ENCODE peak calls at places on chromosomes 1 and 21, in four cellular contexts. E, K, V and Y are unnamed samples.

GRCh38 chr1:155062702-155063411 is 683 bp upstream of the EFNA4 start:
- DNase-seq in V (no peak), K (peak; percentile 32), E (peak; percentile 87), Y (peak; percentile 82)

GRCh38 chr1:223226271-223226670 is 83.2 kb upstream of the TLR5 start:
- DNase-seq in K (no peak), E (peak; percentile 17), V (no peak), Y (no peak)

GRCh38 chr1:156690673-156691032 is 13.4 kb upstream of the NES start:
- DNase-seq in E (no peak), V (no peak), K (no peak), Y (no peak)

GRCh38 chr1:184823080-184823479 is 68.4 kb upstream of the EDEM3 start:
- DNase-seq in V (no peak), K (no peak), E (no peak), Y (no peak)

GRCh38 chr1:177571076-177571475 is 398.8 kb downstream of the SEC16B start:
- DNase-seq in E (no peak), V (no peak), K (no peak), Y (peak; percentile 62)

GRCh38 chr1:29304025-29304684 is 67.8 kb downstream of the PTPRU start:
- DNase-seq in V (no peak), K (no peak), E (no peak), Y (no peak)

GRCh38 chr1:200738733-200739498 is at the start of gene CAMSAP2:
- DNase-seq in V (no peak), E (peak; percentile 93), K (peak; percentile 62), Y (peak; percentile 89)

GRCh38 chr1:178713270-178713669 is 11.8 kb upstream of the RALGPS2 start:
- DNase-seq in V (no peak), E (no peak), K (no peak), Y (no peak)

GRCh38 chr1:31127266-31127665 is 61.7 kb upstream of the PUM1 start:
- DNase-seq in K (no peak), E (no peak), V (no peak), Y (no peak)

GRCh38 chr1:207404849-207405525 is 49.1 kb upstream of the CR2 start:
- DNase-seq in K (no peak), E (no peak), V (no peak), Y (peak; percentile 67)

GRCh38 chr1:246769306-246769705 is 45.1 kb downstream of the SCCPDH start:
- DNase-seq in E (no peak), V (no peak), K (no peak), Y (no peak)

GRCh38 chr1:10969267-10969970 is 43.0 kb upstream of the TARDBP start:
- DNase-seq in V (no peak), K (no peak), E (peak; percentile 76), Y (peak; percentile 58)

GRCh38 chr21:37338671-37339526 is 27.7 kb upstream of the DYRK1A start:
- DNase-seq in E (no peak), K (peak; percentile 98), V (no peak), Y (peak; percentile 54)

GRCh38 chr21:37337831-37338230 is 28.7 kb upstream of the DYRK1A start:
- DNase-seq in K (no peak), V (no peak), E (no peak), Y (no peak)

GRCh38 chr21:37339527-37339889 is 27.1 kb upstream of the DYRK1A start:
- DNase-seq in K (no peak), E (no peak), V (no peak), Y (no peak)

GRCh38 chr21:37341254-37341960 is 25.2 kb upstream of the DYRK1A start:
- DNase-seq in K (no peak), E (no peak), V (no peak), Y (no peak)

GRCh38 chr21:37342046-37342632 is 24.4 kb upstream of the DYRK1A start:
- DNase-seq in V (no peak), E (no peak), K (no peak), Y (no peak)
- H3K79me2 ChIP-seq in V (no peaks in the 10 kb centered on the region), E (no peaks in the 10 kb centered on the region), K (no peaks in the 10 kb centered on the region), Y (no peaks in the 10 kb centered on the region)

DNA sequence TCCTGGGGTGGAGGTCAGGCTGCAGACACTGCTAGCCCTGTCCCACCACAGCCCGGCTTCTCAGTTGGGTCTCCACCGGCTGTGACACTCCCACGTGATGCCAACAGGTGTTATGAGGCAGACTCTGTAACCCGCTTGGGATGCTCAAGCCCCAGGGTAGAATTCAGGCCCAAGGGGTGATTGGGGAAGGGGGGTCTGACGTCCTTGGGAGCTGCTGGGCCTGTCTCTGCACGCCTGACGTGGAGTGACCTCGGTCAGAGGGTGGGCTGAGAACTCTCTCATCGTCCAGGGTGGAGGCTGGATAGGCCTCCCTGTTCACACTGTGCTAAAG is 7.7 kb upstream of the HES5 start:
- DNase-seq in V (no peak), E (no peak), K (no peak), Y (no peak)
- H2BK120ac ChIP-seq in V (no peak overlapping the region), E (no peak overlapping the region), K (no peak overlapping the region), Y (no peak overlapping the region)

DNA sequence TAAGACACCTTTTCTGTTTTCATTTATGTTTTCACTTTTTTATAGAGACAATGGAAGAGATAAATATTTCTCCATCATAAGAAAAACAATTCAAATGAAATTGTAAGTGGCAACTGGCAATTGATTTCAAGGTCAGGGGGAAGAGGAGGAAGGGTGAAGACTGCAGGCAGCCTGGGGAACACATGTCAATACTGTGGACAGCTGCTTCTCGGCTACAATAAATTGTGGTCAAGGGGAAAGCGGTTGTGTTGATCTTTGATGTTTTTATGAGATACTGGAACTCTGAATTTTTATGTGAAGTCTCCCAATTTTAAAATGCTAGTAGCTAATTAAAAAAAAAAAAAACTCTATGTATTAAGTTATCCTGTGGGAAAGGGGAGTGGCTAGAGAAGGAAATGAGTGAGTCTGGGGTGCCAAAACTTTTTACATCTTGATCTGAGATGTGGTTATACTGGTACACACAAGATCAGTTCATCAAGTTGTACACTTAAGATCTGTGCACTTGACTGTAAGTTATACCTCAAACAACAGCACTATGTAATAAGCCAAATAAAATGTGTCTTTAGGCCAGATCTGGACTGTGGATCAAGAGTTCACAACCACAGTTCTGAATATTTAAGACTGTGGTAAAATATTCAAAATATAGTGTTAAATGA is 18.1 kb downstream of the SSX2IP start:
- DNase-seq in E (no peak), V (no peak), K (no peak), Y (no peak)
- H3K79me2 ChIP-seq in E (no peaks in the 10 kb centered on the region), V (peaks cover 56% of the 10 kb centered on the region), K (peaks cover 2% of the 10 kb centered on the region), Y (no peaks in the 10 kb centered on the region)

GRCh38 chr1:54332781-54333585 is 73.2 kb downstream of the SSBP3 start:
- DNase-seq in E (no peak), K (no peak), V (no peak), Y (no peak)
- H2BK120ac ChIP-seq in E (no peak overlapping the region), K (no peak overlapping the region), V (no peak overlapping the region), Y (no peak overlapping the region)

GRCh38 chr1:46072975-46073374 is 59.5 kb downstream of the PIK3R3 start:
- DNase-seq in E (no peak), K (no peak), V (no peak), Y (no peak)
- H3K79me2 ChIP-seq in E (no peaks in the 10 kb centered on the region), K (no peaks in the 10 kb centered on the region), V (no peaks in the 10 kb centered on the region), Y (no peaks in the 10 kb centered on the region)

DNA sequence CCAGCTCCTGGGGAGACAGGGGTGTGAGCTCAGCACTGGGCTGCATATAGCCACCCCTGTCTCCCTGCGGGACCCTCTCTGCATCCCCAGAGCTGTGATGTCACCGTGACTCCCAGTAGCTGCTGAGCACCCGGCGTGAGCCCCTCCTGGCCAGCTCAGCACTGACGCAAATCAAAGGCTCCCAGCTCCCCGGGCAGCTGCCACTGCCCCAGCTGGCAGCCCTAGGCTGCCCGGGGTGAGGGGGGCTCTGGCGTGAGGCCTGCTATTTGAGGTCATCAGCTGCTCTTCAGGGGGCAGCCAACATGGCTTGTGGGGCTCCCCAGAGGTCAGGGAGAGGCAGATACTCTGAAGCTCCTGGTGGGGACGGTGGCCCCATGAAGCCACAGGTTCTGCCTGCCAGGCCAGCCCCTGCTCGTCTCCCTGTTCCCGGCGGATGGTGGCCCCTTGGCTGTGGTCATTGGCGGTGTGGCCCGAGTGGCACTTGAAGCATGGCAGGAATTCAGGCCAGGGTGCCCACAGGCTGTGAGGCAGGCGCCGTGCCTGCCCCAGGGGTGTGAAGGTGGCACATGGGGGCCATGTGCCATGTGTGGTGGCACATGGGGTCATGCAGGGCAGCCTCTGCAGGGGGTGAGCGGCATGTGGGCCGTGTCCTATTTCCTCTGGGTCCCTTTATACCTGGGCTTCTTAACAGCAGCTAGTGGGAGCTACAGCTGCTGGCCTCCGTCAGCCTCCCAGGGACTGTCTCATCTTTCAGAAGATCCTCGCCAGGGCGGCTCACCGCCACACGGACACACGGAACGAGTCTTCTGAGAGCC is 85.4 kb downstream of the SIK1 start:
- DNase-seq in E (no peak), V (no peak), K (no peak), Y (no peak)
- H2BK120ac ChIP-seq in E (no peak overlapping the region), V (no peak overlapping the region), K (no peak overlapping the region), Y (no peak overlapping the region)

DNA sequence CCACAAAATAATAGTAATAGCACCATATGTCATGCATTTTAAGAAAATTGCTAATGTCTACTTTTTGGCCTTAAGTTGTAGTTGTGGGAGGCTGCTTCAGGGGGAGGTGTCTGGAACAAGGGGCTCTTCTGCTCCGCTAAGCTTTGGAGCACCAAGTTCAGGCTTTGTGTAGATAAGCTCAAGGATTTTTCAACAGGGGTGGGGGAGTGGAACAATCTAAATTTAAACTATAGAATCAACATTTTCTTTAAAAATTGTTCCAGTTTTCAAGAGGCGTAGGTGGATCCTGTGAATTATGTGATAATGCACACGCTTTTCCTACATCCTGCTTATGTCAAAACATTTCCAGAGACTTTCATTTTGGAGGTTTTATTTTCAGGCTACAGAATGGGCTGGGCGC is 9.8 kb downstream of the ATP1A1 start:
- DNase-seq in V (no peak), K (no peak), E (no peak), Y (no peak)
- H3K79me2 ChIP-seq in V (peaks cover 60% of the 10 kb centered on the region), K (peaks cover 7% of the 10 kb centered on the region), E (peaks cover 31% of the 10 kb centered on the region), Y (peaks cover 56% of the 10 kb centered on the region)

DNA sequence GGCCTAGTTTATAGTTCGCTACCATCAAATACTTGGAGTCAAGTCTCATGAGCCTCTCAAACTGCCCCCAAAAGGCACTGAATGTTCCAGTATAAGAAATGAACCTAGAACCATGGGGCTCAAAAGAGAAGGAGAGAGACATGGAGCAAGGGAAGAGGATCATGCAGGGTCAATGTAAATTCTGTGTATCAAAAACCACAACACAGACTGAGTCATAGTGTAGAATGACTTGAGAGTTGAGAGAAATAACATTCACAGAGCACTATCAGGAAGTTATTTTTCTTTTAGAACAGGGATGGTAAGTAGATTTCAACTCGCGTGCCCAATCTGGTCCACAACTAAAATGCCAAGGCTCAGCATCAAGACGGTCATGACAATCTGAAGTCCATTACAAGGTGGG is 59.8 kb downstream of the GNG12 start:
- DNase-seq in K (no peak), E (no peak), V (no peak), Y (no peak)
- H2BK120ac ChIP-seq in K (no peak overlapping the region), E (no peak overlapping the region), V (no peak overlapping the region), Y (no peak overlapping the region)

GRCh38 chr1:93578433-93578830 is 103.2 kb downstream of the BCAR3 start:
- DNase-seq in V (no peak), K (no peak), E (no peak), Y (no peak)
- H3K79me2 ChIP-seq in V (no peaks in the 10 kb centered on the region), K (peaks cover 14% of the 10 kb centered on the region), E (no peaks in the 10 kb centered on the region), Y (no peaks in the 10 kb centered on the region)